ENCODE peak calls at places on chromosomes 11 and 22, in ten cellular contexts. E, I, G, U, L, S, K, Y, C and P are unnamed samples.

GRCh38 chr11:88292156-88292844 is 45.2 kb downstream of the CTSC start:
- DNase-seq in E (no peak), I (no peak), G (peak; percentile 31), U (no peak), L (no peak), S (peak; percentile 85), K (no peak), Y (no peak), C (no peak), P (no peak)

GRCh38 chr11:77214557-77214956 is 86.5 kb downstream of the MYO7A start:
- DNase-seq in E (no peak), I (no peak), G (no peak), U (no peak), L (no peak), S (no peak), K (no peak), Y (peak; percentile 37), C (no peak), P (no peak)

GRCh38 chr11:96037267-96037990 is 113.5 kb upstream of the MTMR2 start:
- DNase-seq in E (no peak), I (peak; percentile 90), G (peak; percentile 4), U (no peak), L (no peak), S (peak; percentile 95), K (no peak), Y (no peak), C (peak; percentile 100), P (no peak)

GRCh38 chr11:12393691-12394090 is 16.3 kb downstream of the PARVA start:
- DNase-seq in E (no peak), I (no peak), G (no peak), U (no peak), L (no peak), S (no peak), K (no peak), Y (no peak), C (no peak), P (no peak)

GRCh38 chr11:74255741-74256369 is 55.6 kb downstream of the P4HA3 start:
- DNase-seq in E (peak; percentile 40), I (peak; percentile 59), G (peak; percentile 73), U (peak; percentile 59), L (peak; percentile 52), S (peak; percentile 87), K (peak; percentile 65), Y (no peak), C (peak; percentile 52), P (peak; percentile 66)

GRCh38 chr11:27293500-27294417 is 69.3 kb downstream of the CCDC34 start:
- DNase-seq in E (no peak), I (no peak), G (no peak), U (no peak), L (no peak), S (peak; percentile 46), K (no peak), Y (no peak), C (no peak), P (no peak)

GRCh38 chr11:13152736-13153541 is 124.7 kb upstream of the BMAL1 start:
- DNase-seq in E (no peak), I (peak; percentile 24), G (peak; percentile 44), U (no peak), L (no peak), S (peak; percentile 60), K (no peak), Y (no peak), C (no peak), P (peak; percentile 33)

GRCh38 chr11:72511393-72512047 is 77.2 kb upstream of the CLPB start:
- DNase-seq in E (no peak), I (peak; percentile 10), G (peak; percentile 14), U (no peak), L (no peak), S (no peak), K (no peak), Y (no peak), C (no peak), P (no peak)

GRCh38 chr11:72712876-72713275 is 38.7 kb upstream of the PDE2A start:
- DNase-seq in E (no peak), I (no peak), G (no peak), U (no peak), L (no peak), S (no peak), K (no peak), Y (peak; percentile 81), C (no peak), P (no peak)

GRCh38 chr22:30609260-30610185 is 2.5 kb downstream of the TCN2 start:
- DNase-seq in E (no peak), I (peak; percentile 94), G (peak; percentile 59), U (no peak), L (no peak), S (peak; percentile 78), K (no peak), Y (no peak), C (peak; percentile 86), P (no peak)

DNA sequence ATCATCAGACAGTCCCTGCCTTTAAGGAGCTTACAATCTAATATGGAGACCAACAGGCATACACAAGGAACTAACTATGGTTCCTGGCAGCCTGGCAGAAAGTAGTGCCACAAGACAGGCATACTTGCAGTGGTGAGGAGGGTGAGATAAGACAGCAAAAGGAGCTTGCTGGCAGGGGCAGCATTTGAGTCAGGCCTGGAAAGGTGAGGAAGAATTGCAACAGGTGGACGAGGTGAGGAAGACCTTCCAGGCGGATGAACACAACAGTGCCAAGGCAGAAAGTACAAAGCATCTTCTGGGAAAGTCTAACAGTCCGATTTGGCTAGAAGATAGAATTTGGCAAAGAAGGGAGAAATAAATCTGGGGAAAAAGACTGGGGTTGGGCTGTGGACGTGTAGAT is 4.3 kb downstream of the DNAL4 start:
- DNase-seq in E (no peak), I (no peak), G (no peak), U (no peak), L (no peak), S (no peak), K (no peak), Y (no peak), C (no peak), P (no peak)
- H3K4me1 ChIP-seq in E (no peaks in the 10 kb centered on the region), I (no peaks in the 10 kb centered on the region), G (peaks cover 22% of the 10 kb centered on the region), U (peaks cover 12% of the 10 kb centered on the region), L (peaks cover 13% of the 10 kb centered on the region), S (peaks cover 18% of the 10 kb centered on the region), K (peaks cover 13% of the 10 kb centered on the region), Y (peaks cover 26% of the 10 kb centered on the region), C (peaks cover 25% of the 10 kb centered on the region), P (peaks cover 6% of the 10 kb centered on the region)

DNA sequence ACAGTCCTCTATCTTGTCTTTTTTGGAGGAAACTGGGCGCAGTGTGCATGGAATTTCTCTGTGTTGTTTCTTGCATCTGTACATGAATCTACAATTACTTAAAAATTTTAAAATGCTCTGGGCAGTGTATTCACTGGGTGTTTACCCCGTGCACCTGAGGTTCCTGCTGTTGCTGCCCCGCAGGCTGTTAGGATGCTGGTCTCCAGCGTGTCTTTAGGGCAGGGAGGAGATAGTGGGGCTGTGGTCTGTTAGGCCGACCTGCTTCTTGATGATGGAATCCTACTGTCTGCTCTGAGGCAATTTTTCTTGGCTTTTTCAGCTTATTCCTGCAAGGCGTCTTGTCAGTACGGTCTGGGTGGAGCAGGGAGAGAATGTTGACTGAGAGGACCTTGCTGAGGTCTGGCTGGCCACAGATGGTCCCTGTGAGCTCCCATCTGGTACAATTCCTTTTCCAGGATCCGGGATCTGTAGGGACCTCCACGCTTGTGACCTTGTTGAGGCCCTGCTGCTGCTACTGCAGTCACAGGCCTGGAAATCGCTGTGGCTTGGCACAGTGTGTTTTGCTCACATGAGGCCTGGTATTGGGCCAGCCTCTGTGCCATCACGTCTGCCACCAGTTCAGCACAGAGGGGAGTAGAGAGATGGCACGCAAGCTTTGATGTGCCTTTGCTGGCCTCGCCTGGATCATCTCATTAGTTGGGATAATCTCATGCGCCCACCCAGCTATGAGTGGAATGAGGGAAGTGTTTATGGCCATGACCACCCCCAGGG is 22.8 kb downstream of the DERL3 start:
- DNase-seq in E (no peak), I (no peak), G (no peak), U (no peak), L (no peak), S (no peak), K (no peak), Y (no peak), C (no peak), P (no peak)
- H3K4me1 ChIP-seq in E (no peaks in the 10 kb centered on the region), I (no peaks in the 10 kb centered on the region), G (no peaks in the 10 kb centered on the region), U (no peaks in the 10 kb centered on the region), L (no peaks in the 10 kb centered on the region), S (no peaks in the 10 kb centered on the region), K (peaks cover 18% of the 10 kb centered on the region), Y (no peaks in the 10 kb centered on the region), C (no peaks in the 10 kb centered on the region), P (no peaks in the 10 kb centered on the region)

DNA sequence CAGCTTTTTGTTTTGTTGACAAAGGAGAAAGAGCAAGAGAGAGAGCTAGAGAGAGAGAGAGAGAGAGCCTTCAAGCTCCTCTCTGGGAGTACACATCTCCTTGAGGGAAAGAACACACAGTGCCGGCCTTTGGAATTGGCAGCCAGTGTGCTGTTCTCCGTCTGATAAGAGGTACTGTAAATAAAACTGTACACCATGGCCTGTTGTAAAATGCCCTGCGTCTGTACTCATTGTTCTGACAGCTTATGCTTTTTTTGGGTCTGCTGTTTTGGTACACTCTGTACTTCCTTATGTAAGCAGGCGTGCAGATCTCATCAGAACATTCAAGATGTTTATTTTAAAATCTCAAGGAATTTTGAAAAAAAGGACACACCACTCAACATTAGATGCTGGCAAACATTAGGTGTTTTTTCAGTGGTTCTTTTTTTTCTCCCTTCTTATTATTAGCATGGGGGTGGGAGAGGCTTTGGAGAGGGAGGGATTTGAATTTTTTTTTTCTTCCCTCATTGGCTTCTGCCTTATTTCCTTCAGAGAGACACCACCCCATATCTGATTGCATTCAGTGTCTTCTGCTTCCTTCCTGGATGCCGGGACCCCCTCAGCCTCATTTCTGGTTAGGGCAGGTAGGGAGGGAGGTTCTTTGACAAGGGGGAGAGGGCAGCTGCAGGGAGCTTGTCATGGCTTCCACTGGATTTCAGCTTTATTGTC is 116.8 kb upstream of the NNMT start:
- DNase-seq in E (no peak), I (peak; percentile 92), G (peak; percentile 5), U (no peak), L (no peak), S (no peak), K (peak; percentile 26), Y (peak; percentile 80), C (no peak), P (no peak)
- H3K4me1 ChIP-seq in E (no peaks in the 10 kb centered on the region), I (no peaks in the 10 kb centered on the region), G (no peaks in the 10 kb centered on the region), U (peaks cover 78% of the 10 kb centered on the region), L (peaks cover 71% of the 10 kb centered on the region), S (no peaks in the 10 kb centered on the region), K (peaks cover 33% of the 10 kb centered on the region), Y (peaks cover 91% of the 10 kb centered on the region), C (no peaks in the 10 kb centered on the region), P (peaks cover 37% of the 10 kb centered on the region)

DNA sequence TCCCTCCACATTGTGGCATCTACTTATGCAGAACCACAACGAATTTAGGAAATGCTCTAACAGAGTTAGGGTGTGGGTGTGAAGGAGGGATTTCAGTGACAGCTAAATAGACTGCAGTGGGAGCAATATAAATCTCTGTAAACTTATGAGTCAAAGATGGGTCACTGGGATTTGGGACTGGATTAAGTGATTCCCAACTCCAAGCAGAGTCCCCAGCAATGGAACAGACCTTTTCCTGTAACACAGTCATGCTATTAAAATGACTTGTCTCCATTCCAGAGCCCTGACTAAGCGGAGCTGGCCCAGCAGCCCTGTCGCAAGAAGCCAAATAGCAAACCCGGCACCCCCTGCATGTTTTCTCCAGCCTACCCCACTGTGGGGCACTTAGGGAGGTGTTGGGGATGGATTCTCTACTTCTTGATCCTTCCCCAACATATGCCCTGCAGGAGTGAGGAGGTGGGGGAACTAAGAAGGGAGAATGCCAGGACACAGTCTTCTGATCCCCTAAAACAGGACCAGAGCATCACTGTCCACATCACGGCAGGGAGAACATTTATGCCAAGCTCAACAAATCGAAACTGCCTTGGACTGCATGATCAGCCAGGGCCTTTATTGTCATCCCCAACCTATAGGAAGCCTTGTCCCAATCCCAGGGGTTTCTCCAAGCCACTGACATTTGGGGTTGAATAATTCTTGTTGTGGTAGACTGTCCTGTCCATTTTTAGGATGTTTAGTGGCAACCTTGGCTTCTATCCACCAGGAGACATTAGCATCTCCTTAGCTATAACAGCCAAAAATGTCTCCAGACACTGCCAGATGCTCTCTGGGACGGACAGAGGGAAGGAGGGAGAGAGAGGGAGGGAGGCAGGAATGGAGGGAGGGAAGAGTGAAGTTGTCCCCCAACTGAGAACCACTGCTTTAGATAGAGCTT is 36.9 kb downstream of the RPL27A start:
- DNase-seq in E (no peak), I (peak; percentile 95), G (peak; percentile 70), U (no peak), L (no peak), S (peak; percentile 96), K (no peak), Y (no peak), C (peak; percentile 90), P (no peak)
- H3K4me1 ChIP-seq in E (no peaks in the 10 kb centered on the region), I (peaks cover 44% of the 10 kb centered on the region), G (peaks cover 57% of the 10 kb centered on the region), U (no peaks in the 10 kb centered on the region), L (no peaks in the 10 kb centered on the region), S (peaks cover 62% of the 10 kb centered on the region), K (no peaks in the 10 kb centered on the region), Y (peaks cover 65% of the 10 kb centered on the region), C (peaks cover 68% of the 10 kb centered on the region), P (peaks cover 51% of the 10 kb centered on the region)